ENCODE peak calls at places on chromosomes 1 and 21, in seven cellular contexts. T is ACHN; W is SW 1271; F is DMS153; D is T-helper 1 cell; S is CD4-positive, alpha-beta T cell; O is left lung. P is an unnamed sample.
A peak's percentile ranks its signal among the peaks of the same experiment; 100 is the strongest.

GRCh38 chr1:94739521-94740061 is 80.6 kb upstream of the SLC44A3 start:
- DNase-seq in D (no peak), T (peak; percentile 66), F (no peak), S (no peak), W (no peak), O (peak; percentile 58), P (no peak)

GRCh38 chr1:177315270-177315669 is 144.5 kb downstream of the BRINP2 start:
- DNase-seq in D (no peak), S (no peak), T (no peak), W (no peak), F (no peak), O (no peak), P (no peak)

GRCh38 chr1:36866168-36866814 is 168.0 kb downstream of the GRIK3 start:
- DNase-seq in D (no peak), S (no peak), O (no peak), T (no peak), F (no peak), W (no peak), P (no peak)

GRCh38 chr1:168499094-168500049 is 44.4 kb downstream of the XCL2 start:
- DNase-seq in S (no peak), O (no peak), D (no peak), F (no peak), T (no peak), W (no peak), P (no peak)

GRCh38 chr1:194870860-194871259 is 1684.4 kb upstream of the B3GALT2 start:
- DNase-seq in S (no peak), D (no peak), W (no peak), T (no peak), O (no peak), F (no peak), P (no peak)

GRCh38 chr1:182299728-182300581 is 91.6 kb downstream of the GLUL start:
- DNase-seq in W (no peak), S (no peak), F (peak; percentile 73), D (no peak), O (peak; percentile 68), T (no peak), P (no peak)

GRCh38 chr1:85411567-85412312 is 53.2 kb downstream of the DDAH1 start:
- DNase-seq in W (no peak), O (no peak), T (no peak), D (no peak), S (no peak), F (no peak), P (no peak)

GRCh38 chr21:36150192-36150711 is 6.4 kb upstream of the DOP1B start:
- DNase-seq in W (no peak), D (no peak), S (no peak), T (no peak), O (peak; percentile 78), F (peak; percentile 32), P (no peak)

GRCh38 chr1:8705104-8705503 is 112.3 kb downstream of the RERE start:
- DNase-seq in W (no peak), S (no peak), T (no peak), D (no peak), O (no peak), F (peak; percentile 89), P (no peak)

GRCh38 chr1:162314226-162314625 is 62.4 kb downstream of the SPATA46 start:
- DNase-seq in W (no peak), S (no peak), O (no peak), F (no peak), D (no peak), T (no peak), P (no peak)

GRCh38 chr1:197463142-197463541 is 195.1 kb downstream of the CRB1 start:
- DNase-seq in D (no peak), F (peak; percentile 29), O (no peak), S (no peak), T (no peak), W (no peak), P (no peak)

GRCh38 chr1:24822887-24823286 is 77.6 kb downstream of the CLIC4 start:
- DNase-seq in S (no peak), F (no peak), T (no peak), D (no peak), O (no peak), W (no peak), P (no peak)

GRCh38 chr1:82932207-82932606 is 1066.7 kb downstream of the TTLL7 start:
- DNase-seq in T (no peak), O (no peak), W (no peak), F (no peak), S (no peak), D (no peak), P (no peak)

GRCh38 chr1:111370871-111371270 is 56.7 kb downstream of the OVGP1 start:
- DNase-seq in D (no peak), O (no peak), T (no peak), S (no peak), F (no peak), W (no peak), P (no peak)

GRCh38 chr1:8600336-8600735 is 217.1 kb downstream of the RERE start:
- DNase-seq in D (no peak), S (no peak), T (no peak), F (no peak), O (no peak), W (no peak), P (peak; percentile 61)

GRCh38 chr21:33007747-33008146 is 18.0 kb upstream of the OLIG2 start:
- DNase-seq in T (no peak), F (no peak), S (no peak), W (no peak), O (no peak), D (no peak), P (no peak)

GRCh38 chr1:38962113-38962512 is 20.5 kb upstream of the RHBDL2 start:
- DNase-seq in F (no peak), D (no peak), O (no peak), W (no peak), S (no peak), T (no peak), P (no peak)

GRCh38 chr1:145846191-145846590 is 761 bp downstream of the NUDT17 start:
- DNase-seq in S (peak; percentile 8), O (no peak), D (peak; percentile 10), W (peak; percentile 4), T (peak; percentile 48), F (no peak), P (no peak)

GRCh38 chr1:103111926-103112325 is 3.6 kb upstream of the COL11A1 start:
- DNase-seq in T (no peak), F (no peak), W (no peak), D (no peak), O (no peak), S (no peak), P (no peak)

GRCh38 chr1:119811985-119812557 is 811 bp upstream of the REG4 start:
- DNase-seq in W (no peak), O (no peak), F (no peak), S (no peak), T (no peak), D (no peak), P (no peak)

GRCh38 chr1:216388558-216388957 is 34.7 kb downstream of the USH2A start:
- DNase-seq in D (no peak), S (no peak), O (no peak), T (no peak), F (no peak), W (no peak), P (no peak)

GRCh38 chr1:7386226-7387052 is 384.7 kb upstream of the VAMP3 start:
- DNase-seq in W (no peak), D (no peak), O (no peak), F (no peak), T (no peak), S (no peak), P (no peak)